ENCODE peak calls at places on chromosomes 4 and X, in seven cellular contexts. One of them, this sample, is unnamed.
A peak's percentile ranks its signal among the peaks of the same experiment; 100 is the strongest.

GRCh38 chr4:185734214-185734613 is 77.8 kb downstream of the SORBS2 start:
- DNase-seq in T47D: no peak
- DNase-seq in NCI-H146: no peak
- DNase-seq in T-helper 17 cell: no peak
- DNase-seq in anterior cingulate cortex: no peak
- DNase-seq in activated T-helper 2 cell treated with anti-CD3 and anti-CD28 coated beads, Interferon-gamma antibody, Interleukin-2, Interleukin-4, amounts not matched to agents 10 μg/mL and 5 μg/mL and 100 μg/mL, durations not matched to agents 14 hours and 24 hours and 36 hours: no peak
- DNase-seq in NCI-H510A treated with DMSO at 0.1 percent for 48 hours: no peak
- DNase-seq in this sample: no peak

GRCh38 chr4:138053601-138054322 is 188.4 kb downstream of the SLC7A11 start:
- DNase-seq in activated T-helper 2 cell treated with anti-CD3 and anti-CD28 coated beads, Interferon-gamma antibody, Interleukin-2, Interleukin-4, amounts not matched to agents 10 μg/mL and 5 μg/mL and 100 μg/mL, durations not matched to agents 14 hours and 24 hours and 36 hours: no peak
- DNase-seq in anterior cingulate cortex: no peak
- DNase-seq in T47D: no peak
- DNase-seq in NCI-H146: no peak
- DNase-seq in NCI-H510A treated with DMSO at 0.1 percent for 48 hours: peak; percentile 18
- DNase-seq in T-helper 17 cell: no peak
- DNase-seq in this sample: no peak

GRCh38 chr4:105624530-105624929 is 72.1 kb downstream of the ARHGEF38 start:
- DNase-seq in NCI-H146: no peak
- DNase-seq in T47D: no peak
- DNase-seq in NCI-H510A treated with DMSO at 0.1 percent for 48 hours: no peak
- DNase-seq in T-helper 17 cell: no peak
- DNase-seq in anterior cingulate cortex: no peak
- DNase-seq in activated T-helper 2 cell treated with anti-CD3 and anti-CD28 coated beads, Interferon-gamma antibody, Interleukin-2, Interleukin-4, amounts not matched to agents 10 μg/mL and 5 μg/mL and 100 μg/mL, durations not matched to agents 14 hours and 24 hours and 36 hours: no peak
- DNase-seq in this sample: no peak

GRCh38 chrX:38215141-38215540 is 5.5 kb downstream of the SRPX start:
- DNase-seq in NCI-H510A treated with DMSO at 0.1 percent for 48 hours: no peak
- DNase-seq in T47D: no peak
- DNase-seq in T-helper 17 cell: no peak
- DNase-seq in activated T-helper 2 cell treated with anti-CD3 and anti-CD28 coated beads, Interferon-gamma antibody, Interleukin-2, Interleukin-4, amounts not matched to agents 10 μg/mL and 5 μg/mL and 100 μg/mL, durations not matched to agents 14 hours and 24 hours and 36 hours: no peak
- DNase-seq in NCI-H146: no peak
- DNase-seq in anterior cingulate cortex: no peak
- DNase-seq in this sample: no peak

GRCh38 chr4:54230479-54231418 is 1.7 kb downstream of the PDGFRA start:
- DNase-seq in T-helper 17 cell: no peak
- DNase-seq in activated T-helper 2 cell treated with anti-CD3 and anti-CD28 coated beads, Interferon-gamma antibody, Interleukin-2, Interleukin-4, amounts not matched to agents 10 μg/mL and 5 μg/mL and 100 μg/mL, durations not matched to agents 14 hours and 24 hours and 36 hours: no peak
- DNase-seq in anterior cingulate cortex: no peak
- DNase-seq in NCI-H510A treated with DMSO at 0.1 percent for 48 hours: peak; percentile 35
- DNase-seq in T47D: no peak
- DNase-seq in NCI-H146: no peak
- DNase-seq in this sample: no peak

GRCh38 chr4:5753766-5754528 is 42.9 kb downstream of the EVC start:
- DNase-seq in anterior cingulate cortex: no peak
- DNase-seq in activated T-helper 2 cell treated with anti-CD3 and anti-CD28 coated beads, Interferon-gamma antibody, Interleukin-2, Interleukin-4, amounts not matched to agents 10 μg/mL and 5 μg/mL and 100 μg/mL, durations not matched to agents 14 hours and 24 hours and 36 hours: no peak
- DNase-seq in T-helper 17 cell: no peak
- DNase-seq in NCI-H146: no peak
- DNase-seq in T47D: no peak
- DNase-seq in NCI-H510A treated with DMSO at 0.1 percent for 48 hours: no peak
- DNase-seq in this sample: no peak

GRCh38 chr4:5865896-5866599 is 26.8 kb downstream of the CRMP1 start:
- DNase-seq in T47D: no peak
- DNase-seq in NCI-H146: no peak
- DNase-seq in NCI-H510A treated with DMSO at 0.1 percent for 48 hours: no peak
- DNase-seq in activated T-helper 2 cell treated with anti-CD3 and anti-CD28 coated beads, Interferon-gamma antibody, Interleukin-2, Interleukin-4, amounts not matched to agents 10 μg/mL and 5 μg/mL and 100 μg/mL, durations not matched to agents 14 hours and 24 hours and 36 hours: no peak
- DNase-seq in anterior cingulate cortex: no peak
- DNase-seq in T-helper 17 cell: no peak
- DNase-seq in this sample: no peak

GRCh38 chr4:61992351-61992750 is 792.2 kb downstream of the ADGRL3 start:
- DNase-seq in NCI-H146: peak; percentile 88
- DNase-seq in anterior cingulate cortex: no peak
- DNase-seq in T47D: no peak
- DNase-seq in activated T-helper 2 cell treated with anti-CD3 and anti-CD28 coated beads, Interferon-gamma antibody, Interleukin-2, Interleukin-4, amounts not matched to agents 10 μg/mL and 5 μg/mL and 100 μg/mL, durations not matched to agents 14 hours and 24 hours and 36 hours: no peak
- DNase-seq in NCI-H510A treated with DMSO at 0.1 percent for 48 hours: no peak
- DNase-seq in T-helper 17 cell: no peak
- DNase-seq in this sample: no peak

GRCh38 chrX:24423960-24424359 is 41.1 kb upstream of the PDK3 start:
- DNase-seq in T47D: no peak
- DNase-seq in NCI-H510A treated with DMSO at 0.1 percent for 48 hours: no peak
- DNase-seq in T-helper 17 cell: no peak
- DNase-seq in NCI-H146: no peak
- DNase-seq in activated T-helper 2 cell treated with anti-CD3 and anti-CD28 coated beads, Interferon-gamma antibody, Interleukin-2, Interleukin-4, amounts not matched to agents 10 μg/mL and 5 μg/mL and 100 μg/mL, durations not matched to agents 14 hours and 24 hours and 36 hours: no peak
- DNase-seq in anterior cingulate cortex: no peak
- DNase-seq in this sample: no peak

GRCh38 chrX:13646154-13646549 is 6.8 kb upstream of the TCEANC start:
- DNase-seq in anterior cingulate cortex: peak; percentile 1
- DNase-seq in NCI-H146: peak; percentile 61
- DNase-seq in T-helper 17 cell: no peak
- DNase-seq in T47D: peak; percentile 15
- DNase-seq in NCI-H510A treated with DMSO at 0.1 percent for 48 hours: peak; percentile 3
- DNase-seq in activated T-helper 2 cell treated with anti-CD3 and anti-CD28 coated beads, Interferon-gamma antibody, Interleukin-2, Interleukin-4, amounts not matched to agents 10 μg/mL and 5 μg/mL and 100 μg/mL, durations not matched to agents 14 hours and 24 hours and 36 hours: no peak
- DNase-seq in this sample: peak; percentile 5

GRCh38 chr4:134117785-134118184 is 83.8 kb downstream of the PABPC4L start:
- DNase-seq in NCI-H510A treated with DMSO at 0.1 percent for 48 hours: no peak
- DNase-seq in activated T-helper 2 cell treated with anti-CD3 and anti-CD28 coated beads, Interferon-gamma antibody, Interleukin-2, Interleukin-4, amounts not matched to agents 10 μg/mL and 5 μg/mL and 100 μg/mL, durations not matched to agents 14 hours and 24 hours and 36 hours: no peak
- DNase-seq in T-helper 17 cell: no peak
- DNase-seq in NCI-H146: no peak
- DNase-seq in anterior cingulate cortex: no peak
- DNase-seq in T47D: no peak
- DNase-seq in this sample: no peak

GRCh38 chr4:145623831-145624230 is 4.6 kb downstream of the MMAA start:
- DNase-seq in activated T-helper 2 cell treated with anti-CD3 and anti-CD28 coated beads, Interferon-gamma antibody, Interleukin-2, Interleukin-4, amounts not matched to agents 10 μg/mL and 5 μg/mL and 100 μg/mL, durations not matched to agents 14 hours and 24 hours and 36 hours: no peak
- DNase-seq in T47D: no peak
- DNase-seq in anterior cingulate cortex: no peak
- DNase-seq in T-helper 17 cell: no peak
- DNase-seq in NCI-H146: no peak
- DNase-seq in NCI-H510A treated with DMSO at 0.1 percent for 48 hours: no peak
- DNase-seq in this sample: no peak

GRCh38 chr4:70577220-70577927 is 14.7 kb upstream of the AMBN start:
- DNase-seq in NCI-H146: no peak
- DNase-seq in activated T-helper 2 cell treated with anti-CD3 and anti-CD28 coated beads, Interferon-gamma antibody, Interleukin-2, Interleukin-4, amounts not matched to agents 10 μg/mL and 5 μg/mL and 100 μg/mL, durations not matched to agents 14 hours and 24 hours and 36 hours: no peak
- DNase-seq in T-helper 17 cell: no peak
- DNase-seq in anterior cingulate cortex: no peak
- DNase-seq in T47D: no peak
- DNase-seq in NCI-H510A treated with DMSO at 0.1 percent for 48 hours: peak; percentile 71
- DNase-seq in this sample: no peak

GRCh38 chr4:6225469-6225868 is 25.1 kb upstream of the JAKMIP1 start:
- DNase-seq in T-helper 17 cell: no peak
- DNase-seq in T47D: peak; percentile 89
- DNase-seq in NCI-H510A treated with DMSO at 0.1 percent for 48 hours: no peak
- DNase-seq in NCI-H146: no peak
- DNase-seq in activated T-helper 2 cell treated with anti-CD3 and anti-CD28 coated beads, Interferon-gamma antibody, Interleukin-2, Interleukin-4, amounts not matched to agents 10 μg/mL and 5 μg/mL and 100 μg/mL, durations not matched to agents 14 hours and 24 hours and 36 hours: no peak
- DNase-seq in anterior cingulate cortex: no peak
- DNase-seq in this sample: no peak

GRCh38 chr4:73620115-73620792 is at the start of gene RASSF6:
- DNase-seq in T47D: peak; percentile 12
- DNase-seq in activated T-helper 2 cell treated with anti-CD3 and anti-CD28 coated beads, Interferon-gamma antibody, Interleukin-2, Interleukin-4, amounts not matched to agents 10 μg/mL and 5 μg/mL and 100 μg/mL, durations not matched to agents 14 hours and 24 hours and 36 hours: no peak
- DNase-seq in NCI-H146: peak; percentile 95
- DNase-seq in NCI-H510A treated with DMSO at 0.1 percent for 48 hours: peak; percentile 91
- DNase-seq in anterior cingulate cortex: no peak
- DNase-seq in T-helper 17 cell: no peak
- DNase-seq in this sample: no peak

GRCh38 chrX:63746278-63746677 is 38.7 kb downstream of the ARHGEF9 start:
- DNase-seq in NCI-H510A treated with DMSO at 0.1 percent for 48 hours: no peak
- DNase-seq in T-helper 17 cell: no peak
- DNase-seq in T47D: no peak
- DNase-seq in activated T-helper 2 cell treated with anti-CD3 and anti-CD28 coated beads, Interferon-gamma antibody, Interleukin-2, Interleukin-4, amounts not matched to agents 10 μg/mL and 5 μg/mL and 100 μg/mL, durations not matched to agents 14 hours and 24 hours and 36 hours: peak; percentile 16
- DNase-seq in NCI-H146: no peak
- DNase-seq in anterior cingulate cortex: no peak
- DNase-seq in this sample: no peak

GRCh38 chr4:87345139-87345538 is 22.5 kb upstream of the HSD17B13 start:
- DNase-seq in activated T-helper 2 cell treated with anti-CD3 and anti-CD28 coated beads, Interferon-gamma antibody, Interleukin-2, Interleukin-4, amounts not matched to agents 10 μg/mL and 5 μg/mL and 100 μg/mL, durations not matched to agents 14 hours and 24 hours and 36 hours: no peak
- DNase-seq in NCI-H510A treated with DMSO at 0.1 percent for 48 hours: no peak
- DNase-seq in NCI-H146: no peak
- DNase-seq in T-helper 17 cell: no peak
- DNase-seq in anterior cingulate cortex: no peak
- DNase-seq in T47D: no peak
- DNase-seq in this sample: no peak

GRCh38 chrX:16484338-16484737 is 165.6 kb upstream of the S100G start:
- DNase-seq in activated T-helper 2 cell treated with anti-CD3 and anti-CD28 coated beads, Interferon-gamma antibody, Interleukin-2, Interleukin-4, amounts not matched to agents 10 μg/mL and 5 μg/mL and 100 μg/mL, durations not matched to agents 14 hours and 24 hours and 36 hours: no peak
- DNase-seq in T-helper 17 cell: no peak
- DNase-seq in T47D: no peak
- DNase-seq in NCI-H510A treated with DMSO at 0.1 percent for 48 hours: no peak
- DNase-seq in NCI-H146: no peak
- DNase-seq in anterior cingulate cortex: no peak
- DNase-seq in this sample: no peak

GRCh38 chr4:145679991-145680455 is at the start of gene C4orf51:
- DNase-seq in NCI-H510A treated with DMSO at 0.1 percent for 48 hours: peak; percentile 50
- DNase-seq in T-helper 17 cell: no peak
- DNase-seq in NCI-H146: peak; percentile 70
- DNase-seq in anterior cingulate cortex: no peak
- DNase-seq in activated T-helper 2 cell treated with anti-CD3 and anti-CD28 coated beads, Interferon-gamma antibody, Interleukin-2, Interleukin-4, amounts not matched to agents 10 μg/mL and 5 μg/mL and 100 μg/mL, durations not matched to agents 14 hours and 24 hours and 36 hours: no peak
- DNase-seq in T47D: no peak
- DNase-seq in this sample: no peak

GRCh38 chr4:142817442-142817841 is 28.7 kb downstream of the INPP4B start:
- DNase-seq in anterior cingulate cortex: no peak
- DNase-seq in NCI-H510A treated with DMSO at 0.1 percent for 48 hours: no peak
- DNase-seq in T-helper 17 cell: no peak
- DNase-seq in activated T-helper 2 cell treated with anti-CD3 and anti-CD28 coated beads, Interferon-gamma antibody, Interleukin-2, Interleukin-4, amounts not matched to agents 10 μg/mL and 5 μg/mL and 100 μg/mL, durations not matched to agents 14 hours and 24 hours and 36 hours: peak; percentile 26
- DNase-seq in NCI-H146: no peak
- DNase-seq in T47D: no peak
- DNase-seq in this sample: no peak

GRCh38 chrX:102892103-102892502 is 45.0 kb upstream of the RAB40AL start:
- DNase-seq in activated T-helper 2 cell treated with anti-CD3 and anti-CD28 coated beads, Interferon-gamma antibody, Interleukin-2, Interleukin-4, amounts not matched to agents 10 μg/mL and 5 μg/mL and 100 μg/mL, durations not matched to agents 14 hours and 24 hours and 36 hours: no peak
- DNase-seq in NCI-H146: no peak
- DNase-seq in T47D: no peak
- DNase-seq in anterior cingulate cortex: no peak
- DNase-seq in NCI-H510A treated with DMSO at 0.1 percent for 48 hours: no peak
- DNase-seq in T-helper 17 cell: no peak
- DNase-seq in this sample: no peak

GRCh38 chrX:119041175-119041574 is 31.6 kb upstream of the CT47C1 start:
- DNase-seq in NCI-H510A treated with DMSO at 0.1 percent for 48 hours: no peak
- DNase-seq in anterior cingulate cortex: no peak
- DNase-seq in T-helper 17 cell: no peak
- DNase-seq in T47D: no peak
- DNase-seq in NCI-H146: no peak
- DNase-seq in activated T-helper 2 cell treated with anti-CD3 and anti-CD28 coated beads, Interferon-gamma antibody, Interleukin-2, Interleukin-4, amounts not matched to agents 10 μg/mL and 5 μg/mL and 100 μg/mL, durations not matched to agents 14 hours and 24 hours and 36 hours: no peak
- DNase-seq in this sample: no peak

GRCh38 chr4:76977731-76978350 is 28.3 kb downstream of the SEPTIN11 start:
- DNase-seq in T47D: no peak
- DNase-seq in NCI-H510A treated with DMSO at 0.1 percent for 48 hours: no peak
- DNase-seq in T-helper 17 cell: no peak
- DNase-seq in anterior cingulate cortex: no peak
- DNase-seq in NCI-H146: no peak
- DNase-seq in activated T-helper 2 cell treated with anti-CD3 and anti-CD28 coated beads, Interferon-gamma antibody, Interleukin-2, Interleukin-4, amounts not matched to agents 10 μg/mL and 5 μg/mL and 100 μg/mL, durations not matched to agents 14 hours and 24 hours and 36 hours: no peak
- DNase-seq in this sample: no peak

GRCh38 chr4:40848251-40848650 is 98.5 kb downstream of the NSUN7 start:
- DNase-seq in T-helper 17 cell: no peak
- DNase-seq in NCI-H510A treated with DMSO at 0.1 percent for 48 hours: peak; percentile 45
- DNase-seq in activated T-helper 2 cell treated with anti-CD3 and anti-CD28 coated beads, Interferon-gamma antibody, Interleukin-2, Interleukin-4, amounts not matched to agents 10 μg/mL and 5 μg/mL and 100 μg/mL, durations not matched to agents 14 hours and 24 hours and 36 hours: no peak
- DNase-seq in NCI-H146: peak; percentile 93
- DNase-seq in T47D: no peak
- DNase-seq in anterior cingulate cortex: no peak
- DNase-seq in this sample: no peak

GRCh38 chrX:53303195-53303594 is 21.8 kb upstream of the IQSEC2 start:
- DNase-seq in T-helper 17 cell: no peak
- DNase-seq in NCI-H510A treated with DMSO at 0.1 percent for 48 hours: no peak
- DNase-seq in NCI-H146: no peak
- DNase-seq in T47D: no peak
- DNase-seq in activated T-helper 2 cell treated with anti-CD3 and anti-CD28 coated beads, Interferon-gamma antibody, Interleukin-2, Interleukin-4, amounts not matched to agents 10 μg/mL and 5 μg/mL and 100 μg/mL, durations not matched to agents 14 hours and 24 hours and 36 hours: no peak
- DNase-seq in anterior cingulate cortex: no peak
- DNase-seq in this sample: no peak

GRCh38 chr4:106486533-106486932 is 118.0 kb upstream of the GIMD1 start:
- DNase-seq in anterior cingulate cortex: no peak
- DNase-seq in NCI-H510A treated with DMSO at 0.1 percent for 48 hours: no peak
- DNase-seq in NCI-H146: no peak
- DNase-seq in activated T-helper 2 cell treated with anti-CD3 and anti-CD28 coated beads, Interferon-gamma antibody, Interleukin-2, Interleukin-4, amounts not matched to agents 10 μg/mL and 5 μg/mL and 100 μg/mL, durations not matched to agents 14 hours and 24 hours and 36 hours: no peak
- DNase-seq in T-helper 17 cell: no peak
- DNase-seq in T47D: no peak
- DNase-seq in this sample: no peak

GRCh38 chr4:7430368-7430964 is 4.3 kb downstream of the PSAPL1 start:
- DNase-seq in activated T-helper 2 cell treated with anti-CD3 and anti-CD28 coated beads, Interferon-gamma antibody, Interleukin-2, Interleukin-4, amounts not matched to agents 10 μg/mL and 5 μg/mL and 100 μg/mL, durations not matched to agents 14 hours and 24 hours and 36 hours: no peak
- DNase-seq in T-helper 17 cell: no peak
- DNase-seq in anterior cingulate cortex: no peak
- DNase-seq in NCI-H146: no peak
- DNase-seq in NCI-H510A treated with DMSO at 0.1 percent for 48 hours: no peak
- DNase-seq in T47D: no peak
- DNase-seq in this sample: no peak

GRCh38 chr4:3246458-3247398 is 2.2 kb upstream of the MSANTD1 start:
- DNase-seq in T-helper 17 cell: no peak
- DNase-seq in anterior cingulate cortex: no peak
- DNase-seq in activated T-helper 2 cell treated with anti-CD3 and anti-CD28 coated beads, Interferon-gamma antibody, Interleukin-2, Interleukin-4, amounts not matched to agents 10 μg/mL and 5 μg/mL and 100 μg/mL, durations not matched to agents 14 hours and 24 hours and 36 hours: no peak
- DNase-seq in NCI-H146: no peak
- DNase-seq in T47D: no peak
- DNase-seq in NCI-H510A treated with DMSO at 0.1 percent for 48 hours: no peak
- DNase-seq in this sample: no peak

GRCh38 chr4:4406455-4407298 is 19.8 kb downstream of the NSG1 start:
- DNase-seq in T47D: no peak
- DNase-seq in T-helper 17 cell: no peak
- DNase-seq in anterior cingulate cortex: no peak
- DNase-seq in NCI-H146: no peak
- DNase-seq in activated T-helper 2 cell treated with anti-CD3 and anti-CD28 coated beads, Interferon-gamma antibody, Interleukin-2, Interleukin-4, amounts not matched to agents 10 μg/mL and 5 μg/mL and 100 μg/mL, durations not matched to agents 14 hours and 24 hours and 36 hours: no peak
- DNase-seq in NCI-H510A treated with DMSO at 0.1 percent for 48 hours: no peak
- DNase-seq in this sample: no peak

GRCh38 chr4:139889194-139889762 is 223.7 kb downstream of the MGST2 start:
- DNase-seq in NCI-H146: no peak
- DNase-seq in T-helper 17 cell: no peak
- DNase-seq in activated T-helper 2 cell treated with anti-CD3 and anti-CD28 coated beads, Interferon-gamma antibody, Interleukin-2, Interleukin-4, amounts not matched to agents 10 μg/mL and 5 μg/mL and 100 μg/mL, durations not matched to agents 14 hours and 24 hours and 36 hours: no peak
- DNase-seq in anterior cingulate cortex: no peak
- DNase-seq in T47D: no peak
- DNase-seq in NCI-H510A treated with DMSO at 0.1 percent for 48 hours: no peak
- DNase-seq in this sample: no peak

GRCh38 chrX:41441934-41442823 is 5.0 kb upstream of the NYX start:
- DNase-seq in NCI-H146: peak; percentile 78
- DNase-seq in T47D: peak; percentile 51
- DNase-seq in T-helper 17 cell: peak; percentile 89
- DNase-seq in activated T-helper 2 cell treated with anti-CD3 and anti-CD28 coated beads, Interferon-gamma antibody, Interleukin-2, Interleukin-4, amounts not matched to agents 10 μg/mL and 5 μg/mL and 100 μg/mL, durations not matched to agents 14 hours and 24 hours and 36 hours: peak; percentile 87
- DNase-seq in anterior cingulate cortex: no peak
- DNase-seq in NCI-H510A treated with DMSO at 0.1 percent for 48 hours: peak; percentile 55
- DNase-seq in this sample: peak; percentile 85

GRCh38 chr4:7970031-7970946 is 30.6 kb upstream of the AFAP1 start:
- DNase-seq in activated T-helper 2 cell treated with anti-CD3 and anti-CD28 coated beads, Interferon-gamma antibody, Interleukin-2, Interleukin-4, amounts not matched to agents 10 μg/mL and 5 μg/mL and 100 μg/mL, durations not matched to agents 14 hours and 24 hours and 36 hours: peak; percentile 40
- DNase-seq in NCI-H146: no peak
- DNase-seq in anterior cingulate cortex: no peak
- DNase-seq in T47D: no peak
- DNase-seq in NCI-H510A treated with DMSO at 0.1 percent for 48 hours: peak; percentile 15
- DNase-seq in T-helper 17 cell: no peak
- DNase-seq in this sample: peak; percentile 27

GRCh38 chr4:138158746-138159297 is 83.3 kb downstream of the SLC7A11 start:
- DNase-seq in NCI-H146: no peak
- DNase-seq in T47D: no peak
- DNase-seq in activated T-helper 2 cell treated with anti-CD3 and anti-CD28 coated beads, Interferon-gamma antibody, Interleukin-2, Interleukin-4, amounts not matched to agents 10 μg/mL and 5 μg/mL and 100 μg/mL, durations not matched to agents 14 hours and 24 hours and 36 hours: no peak
- DNase-seq in T-helper 17 cell: no peak
- DNase-seq in anterior cingulate cortex: no peak
- DNase-seq in NCI-H510A treated with DMSO at 0.1 percent for 48 hours: no peak
- DNase-seq in this sample: no peak

GRCh38 chr4:128299848-128300247 is 12.2 kb upstream of the PGRMC2 start:
- DNase-seq in NCI-H146: no peak
- DNase-seq in NCI-H510A treated with DMSO at 0.1 percent for 48 hours: no peak
- DNase-seq in T47D: no peak
- DNase-seq in T-helper 17 cell: no peak
- DNase-seq in anterior cingulate cortex: no peak
- DNase-seq in activated T-helper 2 cell treated with anti-CD3 and anti-CD28 coated beads, Interferon-gamma antibody, Interleukin-2, Interleukin-4, amounts not matched to agents 10 μg/mL and 5 μg/mL and 100 μg/mL, durations not matched to agents 14 hours and 24 hours and 36 hours: no peak
- DNase-seq in this sample: no peak

GRCh38 chr4:3705236-3705987 is 60.8 kb upstream of the ADRA2C start:
- DNase-seq in NCI-H510A treated with DMSO at 0.1 percent for 48 hours: no peak
- DNase-seq in T-helper 17 cell: no peak
- DNase-seq in anterior cingulate cortex: no peak
- DNase-seq in T47D: no peak
- DNase-seq in activated T-helper 2 cell treated with anti-CD3 and anti-CD28 coated beads, Interferon-gamma antibody, Interleukin-2, Interleukin-4, amounts not matched to agents 10 μg/mL and 5 μg/mL and 100 μg/mL, durations not matched to agents 14 hours and 24 hours and 36 hours: no peak
- DNase-seq in NCI-H146: no peak
- DNase-seq in this sample: no peak

GRCh38 chr4:23991444-23991843 is 101.6 kb upstream of the PPARGC1A start:
- DNase-seq in NCI-H510A treated with DMSO at 0.1 percent for 48 hours: no peak
- DNase-seq in T-helper 17 cell: no peak
- DNase-seq in T47D: no peak
- DNase-seq in NCI-H146: no peak
- DNase-seq in anterior cingulate cortex: no peak
- DNase-seq in activated T-helper 2 cell treated with anti-CD3 and anti-CD28 coated beads, Interferon-gamma antibody, Interleukin-2, Interleukin-4, amounts not matched to agents 10 μg/mL and 5 μg/mL and 100 μg/mL, durations not matched to agents 14 hours and 24 hours and 36 hours: no peak
- DNase-seq in this sample: no peak